ENCODE peak calls at places on chromosomes 2 and 18, in five cellular contexts. S is cardiac muscle cell, Y is Peyer's patch, W is ascending aorta, X is testis. E is an unnamed sample.
A peak's percentile ranks its signal among the peaks of the same experiment; 100 is the strongest.

GRCh38 chr2:203122317-203122998 is 107.8 kb downstream of the NBEAL1 start:
- DNase-seq in S (peak; percentile 1), Y (no peak), W (no peak), X (no peak), E (no peak)

GRCh38 chr2:108998911-108999310 is 9.9 kb upstream of the EDAR start:
- DNase-seq in S (no peak), Y (no peak), W (no peak), X (no peak), E (no peak)

GRCh38 chr2:241857041-241857541 is 1.6 kb downstream of the PDCD1 start:
- DNase-seq in S (no peak), Y (no peak), W (no peak), X (no peak), E (no peak)

GRCh38 chr2:85353876-85354285 is 447 bp downstream of the RETSAT start:
- DNase-seq in S (no peak), Y (peak; percentile 19), W (peak; percentile 75), X (peak; percentile 34), E (peak; percentile 3)

GRCh38 chr2:168208652-168209051 is 38.7 kb downstream of the STK39 start:
- DNase-seq in S (no peak), Y (no peak), W (no peak), X (no peak), E (no peak)

GRCh38 chr2:239536186-239536585 is 135.4 kb upstream of the HDAC4 start:
- DNase-seq in S (no peak), Y (no peak), W (no peak), X (no peak), E (no peak)

GRCh38 chr2:232999354-232999753 is 13.7 kb downstream of the NGEF start:
- DNase-seq in S (peak; percentile 17), Y (no peak), W (peak; percentile 60), X (peak; percentile 12), E (no peak)

GRCh38 chr18:80115035-80115434 is 6.0 kb downstream of the ADNP2 start:
- DNase-seq in S (no peak), Y (no peak), W (no peak), X (no peak), E (no peak)

GRCh38 chr2:145421841-145422240 is 901.9 kb upstream of the ZEB2 start:
- DNase-seq in S (no peak), Y (no peak), W (no peak), X (no peak), E (no peak)

GRCh38 chr18:79384151-79384807 is 11.5 kb upstream of the NFATC1 start:
- DNase-seq in S (no peak), Y (peak; percentile 14), W (no peak), X (peak; percentile 13), E (no peak)

GRCh38 chr2:43135583-43135982 is 90.8 kb downstream of the ZFP36L2 start:
- DNase-seq in S (no peak), Y (no peak), W (no peak), X (no peak), E (no peak)

GRCh38 chr2:69087912-69088240 is 74.9 kb downstream of the ANTXR1 start:
- DNase-seq in S (no peak), Y (no peak), W (no peak), X (no peak), E (no peak)

GRCh38 chr2:216426166-216426777 is 14.0 kb downstream of the SMARCAL1 start:
- DNase-seq in S (no peak), Y (no peak), W (no peak), X (no peak), E (no peak)

GRCh38 chr18:77059294-77059916 is 73.2 kb downstream of the MBP start:
- DNase-seq in S (peak; percentile 50), Y (peak; percentile 49), W (no peak), X (peak; percentile 55), E (no peak)

GRCh38 chr2:144052103-144052502 is 467.8 kb downstream of the ZEB2 start:
- DNase-seq in S (no peak), Y (no peak), W (no peak), X (no peak), E (no peak)

GRCh38 chr18:48326901-48327675 is 82.1 kb downstream of the ZBTB7C start:
- DNase-seq in S (no peak), Y (no peak), W (no peak), X (no peak), E (no peak)

GRCh38 chr2:199223791-199224190 is 233.9 kb downstream of the SATB2 start:
- DNase-seq in S (no peak), Y (no peak), W (no peak), X (no peak), E (no peak)

GRCh38 chr2:141455211-141455826 is 675.5 kb downstream of the LRP1B start:
- DNase-seq in S (no peak), Y (no peak), W (no peak), X (no peak), E (no peak)

DNA sequence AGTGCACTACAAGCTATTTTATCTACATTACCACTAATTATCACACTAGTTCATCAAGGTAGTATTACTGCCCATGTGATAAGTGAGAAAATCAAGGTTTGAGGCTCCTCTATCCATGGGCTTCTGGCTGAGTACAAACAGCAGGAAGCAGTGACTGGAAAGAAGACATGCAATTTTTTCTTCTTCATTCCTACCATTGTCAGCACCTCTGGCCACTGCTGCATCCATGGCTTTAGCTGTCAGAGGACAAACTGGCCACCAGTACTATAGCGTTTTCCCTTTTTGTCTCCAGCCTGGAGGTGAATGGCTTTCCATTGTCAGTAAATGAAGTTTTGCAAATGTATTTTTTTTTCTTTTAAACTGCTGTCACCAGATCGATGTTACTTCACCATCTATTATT is 674.9 kb downstream of the LRP1B start:
- DNase-seq in S (no peak), Y (no peak), W (no peak), X (no peak), E (no peak)
- H3K4me3 ChIP-seq in S (no peak overlapping the region), Y (no peak overlapping the region), W (no peak overlapping the region), X (no peak overlapping the region), E (no peak overlapping the region)

GRCh38 chr18:62449490-62450104 is 73.2 kb upstream of the ZCCHC2 start:
- DNase-seq in S (no peak), Y (no peak), W (no peak), X (no peak), E (no peak)

GRCh38 chr18:62447652-62448051 is 75.2 kb upstream of the ZCCHC2 start:
- DNase-seq in S (no peak), Y (no peak), W (no peak), X (no peak), E (no peak)

GRCh38 chr18:62446511-62446910 is 76.3 kb upstream of the ZCCHC2 start:
- DNase-seq in S (no peak), Y (no peak), W (no peak), X (no peak), E (no peak)

GRCh38 chr18:62450175-62450545 is 72.7 kb upstream of the ZCCHC2 start:
- DNase-seq in S (no peak), Y (no peak), W (no peak), X (no peak), E (no peak)

DNA sequence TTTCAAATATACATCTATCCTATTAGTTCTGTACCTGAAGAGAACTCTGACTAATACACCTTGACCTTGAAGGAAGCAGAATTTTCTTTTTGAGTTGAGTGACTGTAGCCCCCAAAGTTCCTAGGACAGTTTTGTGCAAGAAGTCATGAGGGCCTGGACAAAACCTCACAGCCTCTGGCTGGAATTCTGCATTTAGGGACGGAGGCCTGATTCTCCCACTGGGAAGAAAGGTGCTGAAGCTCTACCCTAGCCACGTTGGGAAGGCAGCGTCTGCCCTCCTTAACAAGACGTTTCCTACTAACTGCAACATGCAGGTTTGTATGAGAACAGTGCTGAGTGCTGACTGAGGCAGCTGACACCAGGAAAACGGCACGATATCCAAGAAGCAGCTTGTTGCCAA is 74.4 kb upstream of the ZCCHC2 start:
- DNase-seq in S (no peak), Y (no peak), W (no peak), X (no peak), E (no peak)
- H3K36me3 ChIP-seq in S (no peaks in the 10 kb centered on the region), Y (no peaks in the 10 kb centered on the region), W (no peaks in the 10 kb centered on the region), X (no peaks in the 10 kb centered on the region), E (no peaks in the 10 kb centered on the region)

DNA sequence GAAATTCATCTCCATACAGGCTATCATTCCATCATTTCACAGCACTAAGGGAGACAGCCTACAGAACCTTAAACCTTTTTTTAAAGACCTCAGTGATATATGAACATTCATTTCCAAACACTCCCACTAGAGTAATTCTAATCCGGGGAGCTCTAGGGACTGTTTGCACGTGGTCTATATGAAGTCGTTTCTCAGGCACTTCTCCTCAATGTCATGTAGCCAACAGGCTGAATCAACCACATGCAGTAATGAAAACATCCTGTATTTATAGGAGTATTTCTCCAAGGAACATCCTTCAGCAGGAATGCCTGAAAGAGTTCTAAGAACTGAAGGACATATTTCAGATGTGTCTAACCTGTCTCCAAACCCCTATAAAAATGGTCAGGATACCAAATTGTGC is 97.3 kb upstream of the CREB1 start:
- DNase-seq in S (no peak), Y (no peak), W (no peak), X (no peak), E (no peak)
- H3K4me3 ChIP-seq in S (no peak overlapping the region), Y (no peak overlapping the region), W (no peak overlapping the region), X (no peak overlapping the region), E (no peak overlapping the region)

GRCh38 chr2:235032466-235032865 is 80.6 kb downstream of the SH3BP4 start:
- DNase-seq in S (no peak), Y (no peak), W (no peak), X (no peak), E (no peak)
- H3K36me3 ChIP-seq in S (peaks cover 7% of the 10 kb centered on the region), Y (no peaks in the 10 kb centered on the region), W (no peaks in the 10 kb centered on the region), X (no peaks in the 10 kb centered on the region), E (no peaks in the 10 kb centered on the region)